ENCODE peak calls at places on chromosomes 13 and 19, in five cellular contexts. P is endothelial cell, R is cardiac fibroblast, E is OCI-LY7, H is IMR-90. S is an unnamed sample.

GRCh38 chr13:91879360-91879759 is 480.9 kb downstream of the GPC5 start:
- DNase-seq in P (no peak), R (no peak), E (no peak), H (no peak), S (no peak)

GRCh38 chr19:2303209-2303798 is 4.7 kb downstream of the LINGO3 start:
- DNase-seq in P (no peak), R (no peak), E (no peak), H (no peak), S (no peak)

GRCh38 chr13:65913173-65913572 is 1317.0 kb downstream of the PCDH9 start:
- DNase-seq in P (no peak), R (peak), E (no peak), H (peak), S (peak)

GRCh38 chr19:50906217-50906616 is 5.0 kb downstream of the KLK4 start:
- DNase-seq in P (peak), R (no peak), E (peak), H (no peak), S (no peak)

GRCh38 chr19:55694241-55694655 is 19.2 kb downstream of the EPN1 start:
- DNase-seq in P (no peak), R (no peak), E (no peak), H (no peak), S (no peak)

GRCh38 chr19:21835810-21836444 is at the start of gene ZNF43:
- DNase-seq in P (peak), R (peak), E (peak), H (peak), S (peak)

GRCh38 chr19:55188620-55189019 is 8.5 kb upstream of the SYT5 start:
- DNase-seq in P (no peak), R (peak), E (no peak), H (no peak), S (no peak)

GRCh38 chr13:29101404-29101803 is 281.3 kb downstream of the MTUS2 start:
- DNase-seq in P (no peak), R (no peak), E (no peak), H (no peak), S (no peak)

GRCh38 chr13:91286317-91286716 is 61.2 kb upstream of the MIR17HG start:
- DNase-seq in P (no peak), R (no peak), E (no peak), H (no peak), S (no peak)

GRCh38 chr13:113350065-113350937 is 13.6 kb downstream of the GRTP1 start:
- DNase-seq in P (no peak), R (no peak), E (peak), H (no peak), S (no peak)
- TF ChIP-seq CTCF in P (no peak), R (no peak), E (peak), H (no peak), S (peak)

GRCh38 chr19:44813331-44814131 is 4.6 kb downstream of the BCAM start:
- DNase-seq in P (no peak), R (no peak), E (no peak), H (no peak), S (no peak)
- TF ChIP-seq CTCF in P (no peak), R (no peak), E (no peak), H (no peak), S (no peak)

GRCh38 chr19:29665826-29666633 is 769 bp downstream of the PLEKHF1 start:
- DNase-seq in P (no peak), R (peak), E (no peak), H (peak), S (no peak)
- TF ChIP-seq CTCF in P (no peak), R (no peak), E (no peak), H (no peak), S (no peak)

DNA sequence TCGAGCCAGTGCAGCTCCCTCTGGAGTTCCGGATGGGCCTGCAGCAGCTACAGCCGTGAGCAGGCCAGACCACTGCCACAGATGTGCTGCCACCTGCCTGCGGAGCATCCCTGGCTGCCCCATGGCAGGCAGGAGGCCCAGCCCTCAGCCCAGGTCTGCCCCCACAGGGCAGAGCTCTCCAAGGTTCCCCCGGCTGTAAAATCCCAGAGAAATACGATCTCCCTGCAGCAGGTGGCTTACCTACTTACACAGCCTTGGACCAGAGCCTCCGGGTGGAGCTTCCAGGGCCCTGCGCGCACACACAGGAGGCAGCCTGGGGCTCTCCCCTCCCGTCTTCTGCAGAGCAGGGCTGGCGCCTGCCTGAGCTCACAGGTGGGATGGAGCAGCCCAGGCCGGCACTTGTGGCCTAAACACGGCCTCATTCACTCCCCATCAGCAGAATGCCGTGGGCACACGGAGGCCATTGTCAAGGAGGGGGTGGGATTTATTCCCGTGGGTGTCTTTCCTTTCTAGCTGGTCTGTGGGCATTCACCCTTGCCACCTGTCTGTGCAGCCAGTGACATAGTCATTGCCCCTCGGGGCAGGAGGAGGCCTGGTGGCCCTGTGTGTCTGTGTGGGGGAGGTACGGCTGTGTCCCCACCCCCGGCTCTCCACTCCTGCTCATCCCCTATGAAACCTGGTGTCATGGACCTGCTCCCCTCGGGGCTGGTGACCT is 118.0 kb downstream of the KDM4B start:
- DNase-seq in P (no peak), R (no peak), E (no peak), H (no peak), S (no peak)
- TF ChIP-seq CTCF in P (no peak), R (no peak), E (no peak), H (no peak), S (no peak)

GRCh38 chr19:48194041-48194871 is 23.8 kb downstream of the ZSWIM9 start:
- DNase-seq in P (peak), R (peak), E (peak), H (peak), S (no peak)
- TF ChIP-seq CTCF in P (peak), R (peak), E (peak), H (peak), S (peak)

GRCh38 chr13:48976677-48977625 is 1.2 kb downstream of the FNDC3A start:
- DNase-seq in P (no peak), R (peak), E (peak), H (no peak), S (no peak)

GRCh38 chr13:48975101-48975925 is at the start of gene FNDC3A:
- DNase-seq in P (peak), R (peak), E (peak), H (peak), S (peak)

GRCh38 chr13:48977973-48978372 is 2.3 kb downstream of the FNDC3A start:
- DNase-seq in P (no peak), R (peak), E (peak), H (peak), S (no peak)

GRCh38 chr13:48973845-48974431 is 1.8 kb upstream of the FNDC3A start:
- DNase-seq in P (no peak), R (no peak), E (no peak), H (no peak), S (no peak)

DNA sequence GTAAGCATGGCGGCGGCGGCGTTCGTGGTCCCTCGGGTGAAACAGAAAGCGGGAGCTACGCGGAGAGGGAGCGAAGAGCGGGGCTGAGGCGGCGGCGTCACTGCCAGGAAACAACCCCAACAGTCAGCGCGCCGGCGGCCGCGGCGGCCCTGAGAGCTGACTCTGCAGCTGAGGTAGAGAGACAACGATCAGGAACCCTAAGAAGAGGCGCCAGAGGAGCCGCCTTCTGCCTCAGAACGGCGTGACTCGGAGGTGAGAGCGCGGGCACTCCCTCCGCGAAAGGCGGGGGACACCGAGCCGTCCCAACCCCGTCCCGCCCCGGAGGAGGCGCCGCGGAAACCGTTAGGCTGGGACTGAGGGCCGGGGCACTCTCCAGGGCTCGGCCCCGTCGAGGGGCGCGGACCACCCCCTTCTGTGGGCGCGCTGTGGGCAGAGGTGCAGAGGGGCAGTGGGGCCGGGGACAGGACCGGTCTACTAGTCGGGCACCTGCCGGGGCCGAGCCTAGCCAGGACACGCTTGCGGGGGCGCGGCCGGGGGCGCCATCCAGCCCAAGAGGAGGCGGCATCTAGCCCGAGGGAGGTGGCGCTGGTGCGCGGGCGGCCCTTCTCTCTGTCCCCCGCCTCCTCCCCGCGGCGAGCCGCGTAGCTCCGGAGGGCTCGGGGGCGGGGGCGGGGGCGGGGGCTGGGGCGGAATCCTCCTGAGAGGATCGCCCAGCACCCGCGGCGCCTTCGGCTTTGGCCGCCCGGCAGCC is 389 bp downstream of the FNDC3A start:
- DNase-seq in P (peak), R (peak), E (peak), H (peak), S (peak)
- TF ChIP-seq CTCF in P (no peak), R (no peak), E (peak), H (no peak), S (no peak)

GRCh38 chr13:108220042-108220441 is 1.9 kb downstream of the ABHD13 start:
- DNase-seq in P (no peak), R (no peak), E (no peak), H (no peak), S (no peak)
- TF ChIP-seq CTCF in P (no peak), R (no peak), E (peak), H (no peak), S (no peak)